ENCODE peak calls at places on chromosomes 2 and 18, in four cellular contexts. S is H1, C is K562, G is HepG2. H is an unnamed sample.
A peak's percentile ranks its signal among the peaks of the same experiment; 100 is the strongest.

GRCh38 chr2:238846503-238847431 is 1.1 kb upstream of the TWIST2 start:
- DNase-seq in S (no peak), C (no peak), G (no peak), H (no peak)

GRCh38 chr2:204542967-204543608 is 2.2 kb upstream of the PARD3B start:
- DNase-seq in C (no peak), S (no peak), G (no peak), H (no peak)

GRCh38 chr18:63112681-63113080 is 206.9 kb downstream of the BCL2 start:
- DNase-seq in C (no peak), G (no peak), S (no peak), H (no peak)

GRCh38 chr2:160651416-160652200 is 158.0 kb upstream of the RBMS1 start:
- DNase-seq in C (no peak), G (no peak), S (no peak), H (no peak)

GRCh38 chr2:214519258-214519818 is 108.5 kb downstream of the VWC2L start:
- DNase-seq in C (no peak), S (no peak), G (no peak), H (no peak)

GRCh38 chr2:236237468-236238190 is 26.6 kb downstream of the ASB18 start:
- DNase-seq in S (no peak), C (no peak), G (no peak), H (no peak)

GRCh38 chr2:237912271-237913192 is 53.1 kb downstream of the RAMP1 start:
- DNase-seq in S (no peak), C (no peak), G (no peak), H (no peak)

GRCh38 chr2:218855305-218856167 is 4.1 kb upstream of the WNT6 start:
- DNase-seq in S (no peak), C (no peak), G (no peak), H (no peak)

GRCh38 chr2:212912445-212913103 is 238.8 kb downstream of the IKZF2 start:
- DNase-seq in G (peak; percentile 18), C (no peak), S (no peak), H (peak; percentile 71)

GRCh38 chr18:26271917-26272549 is 45.8 kb downstream of the TAF4B start:
- DNase-seq in G (no peak), S (no peak), C (no peak), H (no peak)

GRCh38 chr2:207725815-207726578 is 14.6 kb downstream of the CCNYL1 start:
- DNase-seq in C (no peak), G (no peak), S (no peak), H (no peak)

GRCh38 chr2:26626606-26627005 is 14.6 kb downstream of the CIB4 start:
- DNase-seq in C (no peak), S (no peak), G (no peak), H (no peak)

GRCh38 chr2:10283106-10284062 is 19.3 kb upstream of the HPCAL1 start:
- DNase-seq in S (no peak), C (peak; percentile 90), G (peak; percentile 45), H (peak; percentile 87)

GRCh38 chr18:30432349-30432748 is 610.2 kb downstream of the DSC3 start:
- DNase-seq in C (no peak), S (no peak), G (no peak), H (no peak)

GRCh38 chr2:145736901-145737300 is 1217.0 kb upstream of the ZEB2 start:
- DNase-seq in C (no peak), S (no peak), G (no peak), H (no peak)

GRCh38 chr2:205053827-205054410 is 508.6 kb downstream of the PARD3B start:
- DNase-seq in S (no peak), C (peak; percentile 38), G (no peak), H (no peak)

GRCh38 chr2:144015655-144016245 is 504.2 kb downstream of the ZEB2 start:
- DNase-seq in C (no peak), S (no peak), G (no peak), H (peak; percentile 1)

GRCh38 chr18:68394705-68395104 is 320.2 kb downstream of the TMX3 start:
- DNase-seq in C (no peak), G (no peak), S (no peak), H (no peak)

GRCh38 chr18:79396431-79397287 is 929 bp downstream of the NFATC1 start:
- DNase-seq in G (no peak), C (peak; percentile 64), S (no peak), H (peak; percentile 45)

GRCh38 chr2:10002681-10003080 is 40.7 kb upstream of the KLF11 start:
- DNase-seq in S (no peak), C (no peak), G (no peak), H (no peak)

GRCh38 chr18:53551868-53552426 is 672.5 kb downstream of the MBD2 start:
- DNase-seq in C (no peak), G (no peak), S (no peak), H (no peak)

GRCh38 chr2:7749895-7750559 is 832.8 kb downstream of the RNF144A start:
- DNase-seq in G (no peak), S (no peak), C (no peak), H (no peak)

GRCh38 chr2:20423847-20424246 is 23.0 kb upstream of the RHOB start:
- DNase-seq in G (no peak), C (no peak), S (no peak), H (no peak)

GRCh38 chr2:231890896-231891513 is 35.2 kb downstream of the NPPC start:
- DNase-seq in G (no peak), S (no peak), C (no peak), H (no peak)

GRCh38 chr2:23713352-23713751 is 213.6 kb downstream of the ATAD2B start:
- DNase-seq in C (no peak), G (no peak), S (no peak), H (no peak)

GRCh38 chr2:24365051-24365450 is 4.7 kb upstream of the ITSN2 start:
- DNase-seq in C (peak; percentile 67), S (no peak), G (no peak), H (peak; percentile 55)

GRCh38 chr2:27960237-27960912 is 69.8 kb downstream of the BABAM2 start:
- DNase-seq in C (no peak), G (no peak), S (no peak), H (no peak)

GRCh38 chr2:54429811-54430600 is 26.1 kb upstream of the SPTBN1 start:
- DNase-seq in C (peak; percentile 28), S (no peak), G (no peak), H (no peak)

GRCh38 chr18:9016819-9017169 is 85.7 kb upstream of the NDUFV2 start:
- DNase-seq in C (no peak), S (no peak), G (no peak), H (no peak)

GRCh38 chr2:231590614-231591013 is 2.0 kb upstream of the TEX44 start:
- DNase-seq in G (no peak), C (no peak), S (no peak), H (no peak)

GRCh38 chr2:168915433-168916328 is 14.6 kb downstream of the G6PC2 start:
- DNase-seq in C (no peak), G (no peak), S (no peak), H (no peak)

GRCh38 chr2:206092297-206092696 is 6.3 kb upstream of the INO80D start:
- DNase-seq in G (no peak), C (no peak), S (no peak), H (no peak)

DNA sequence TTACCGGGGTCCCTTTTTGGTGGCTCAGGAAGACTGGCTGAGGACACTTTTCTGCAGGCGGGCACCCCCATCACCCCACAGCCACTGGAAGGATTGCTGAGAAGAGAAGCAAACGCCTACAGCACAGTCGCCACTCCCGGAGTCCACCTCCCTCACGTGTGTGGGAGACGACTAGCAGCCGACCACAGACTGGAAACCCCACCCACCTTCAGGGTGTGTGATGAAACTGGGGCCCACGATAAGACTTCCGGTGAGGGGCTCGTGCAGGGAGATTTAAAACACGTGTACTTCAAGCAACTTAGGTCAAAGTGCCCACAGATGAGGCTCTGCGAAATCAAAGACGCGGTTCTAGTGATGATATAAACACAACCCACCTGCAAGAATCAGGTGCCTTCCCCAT is 26.3 kb downstream of the MBP start:
- DNase-seq in G (no peak), S (no peak), C (peak; percentile 8), H (no peak)
- H3K4me3 ChIP-seq in G (no peak overlapping the region), S (no peak overlapping the region), C (no peak overlapping the region), H (no peak overlapping the region)

GRCh38 chr18:59502899-59503245 is 143.8 kb upstream of the LMAN1 start:
- DNase-seq in G (no peak), S (no peak), C (no peak), H (no peak)

GRCh38 chr18:59502222-59502898 is 143.3 kb upstream of the LMAN1 start:
- DNase-seq in S (no peak), C (no peak), G (no peak), H (no peak)

GRCh38 chr18:59498687-59499086 is 139.6 kb upstream of the LMAN1 start:
- DNase-seq in S (no peak), G (no peak), C (no peak), H (no peak)

GRCh38 chr18:59500765-59501164 is 141.7 kb upstream of the LMAN1 start:
- DNase-seq in G (no peak), C (no peak), S (no peak), H (no peak)

GRCh38 chr18:59501876-59502221 is 142.8 kb upstream of the LMAN1 start:
- DNase-seq in C (no peak), S (no peak), G (no peak), H (no peak)
- TF ChIP-seq PHF8 in C (no peak), S (no peak), G (no peak), H (no peak)

GRCh38 chr18:73614812-73615211 is 532.8 kb downstream of the FBXO15 start:
- DNase-seq in S (no peak), C (no peak), G (no peak), H (peak; percentile 9)

GRCh38 chr18:73613706-73614340 is 533.8 kb downstream of the FBXO15 start:
- DNase-seq in C (no peak), S (no peak), G (no peak), H (no peak)

GRCh38 chr18:73615506-73615905 is 532.1 kb downstream of the FBXO15 start:
- DNase-seq in G (no peak), C (no peak), S (no peak), H (no peak)

GRCh38 chr18:73617981-73618380 is 529.7 kb downstream of the FBXO15 start:
- DNase-seq in C (no peak), S (no peak), G (no peak), H (no peak)
- H3K9me3 ChIP-seq in C (no peaks in the 10 kb centered on the region), S (no peaks in the 10 kb centered on the region), G (no peaks in the 10 kb centered on the region), H (no peaks in the 10 kb centered on the region)

GRCh38 chr2:101729521-101730190 is 32.1 kb downstream of the MAP4K4 start:
- DNase-seq in S (no peak), G (no peak), C (no peak), H (no peak)
- H3K4me3 ChIP-seq in S (no peak overlapping the region), G (no peak overlapping the region), C (no peak overlapping the region), H (no peak overlapping the region)

GRCh38 chr2:46490521-46491141 is 11.3 kb downstream of the TMEM247 start:
- DNase-seq in S (no peak), G (no peak), C (no peak), H (no peak)
- TF ChIP-seq PHF8 in S (no peak), G (no peak), C (no peak), H (no peak)

GRCh38 chr2:134149904-134150303 is 104.0 kb upstream of the MGAT5 start:
- DNase-seq in C (peak; percentile 66), S (no peak), G (no peak), H (no peak)

GRCh38 chr2:134155134-134155533 is 98.7 kb upstream of the MGAT5 start:
- DNase-seq in C (no peak), G (no peak), S (no peak), H (no peak)

GRCh38 chr2:134148843-134149472 is 104.9 kb upstream of the MGAT5 start:
- DNase-seq in S (no peak), C (peak; percentile 69), G (no peak), H (no peak)

GRCh38 chr2:134154269-134154668 is 99.6 kb upstream of the MGAT5 start:
- DNase-seq in G (no peak), S (no peak), C (peak; percentile 62), H (no peak)

GRCh38 chr2:134153481-134153880 is 100.4 kb upstream of the MGAT5 start:
- DNase-seq in G (no peak), S (no peak), C (no peak), H (no peak)
- H3K9me3 ChIP-seq in G (no peaks in the 10 kb centered on the region), S (no peaks in the 10 kb centered on the region), C (no peaks in the 10 kb centered on the region), H (no peaks in the 10 kb centered on the region)